ENCODE peak calls at places on chromosomes 6 and 20, in six cellular contexts. S, O, T, K, Y and U are unnamed samples.
A peak's percentile ranks its signal among the peaks of the same experiment; 100 is the strongest.

GRCh38 chr6:12761376-12762115 is 45.0 kb downstream of the PHACTR1 start:
- DNase-seq in T (no peak), O (peak; percentile 87), Y (no peak), K (no peak), S (peak; percentile 24), U (peak; percentile 95)

GRCh38 chr6:85401186-85402062 is 48.5 kb upstream of the NT5E start:
- DNase-seq in T (no peak), Y (no peak), K (no peak), O (no peak), S (no peak), U (no peak)

GRCh38 chr6:43517503-43518357 is 841 bp downstream of the POLR1C start:
- DNase-seq in O (peak; percentile 42), Y (no peak), T (no peak), S (no peak), K (no peak), U (no peak)

GRCh38 chr20:10671850-10672578 is 1.8 kb downstream of the JAG1 start:
- DNase-seq in O (peak; percentile 67), S (no peak), T (no peak), Y (no peak), K (peak; percentile 78), U (peak; percentile 45)

GRCh38 chr6:68994561-68994960 is 359.5 kb downstream of the ADGRB3 start:
- DNase-seq in K (no peak), T (no peak), Y (no peak), O (no peak), S (peak; percentile 19), U (peak; percentile 38)

GRCh38 chr20:13221673-13222318 is 722 bp downstream of the ISM1 start:
- DNase-seq in Y (no peak), T (peak; percentile 66), K (peak; percentile 45), S (peak; percentile 52), O (peak; percentile 50), U (peak; percentile 68)

GRCh38 chr20:33655164-33655563 is 7.0 kb upstream of the C20orf144 start:
- DNase-seq in O (no peak), K (no peak), Y (no peak), T (no peak), S (no peak), U (no peak)

GRCh38 chr6:106300944-106301343 is 24.6 kb downstream of the ATG5 start:
- DNase-seq in O (peak; percentile 66), S (peak; percentile 68), Y (no peak), T (no peak), K (no peak), U (peak; percentile 73)

GRCh38 chr20:4162766-4163165 is 147.4 kb upstream of the RNF24 start:
- DNase-seq in S (no peak), Y (no peak), K (no peak), O (no peak), T (no peak), U (no peak)

GRCh38 chr6:25987845-25988244 is 25.2 kb downstream of the TRIM38 start:
- DNase-seq in Y (no peak), O (no peak), K (no peak), S (no peak), T (no peak), U (no peak)

GRCh38 chr6:35310265-35310831 is 12.7 kb downstream of the DEF6 start:
- DNase-seq in K (no peak), T (no peak), S (no peak), O (no peak), Y (no peak), U (no peak)

GRCh38 chr20:8829232-8829631 is 239.7 kb upstream of the PLCB4 start:
- DNase-seq in Y (no peak), T (no peak), O (peak; percentile 16), S (no peak), K (no peak), U (no peak)
- TF ChIP-seq CTCF in Y (peak; percentile 36), T (no peak), O (peak; percentile 36), S (peak; percentile 23), K (no peak), U (no peak)

GRCh38 chr20:19929749-19930148 is 87.4 kb upstream of the NAA20 start:
- DNase-seq in S (peak; percentile 45), Y (no peak), T (no peak), O (no peak), K (peak; percentile 40), U (peak; percentile 33)

GRCh38 chr20:19932170-19932667 is 84.9 kb upstream of the NAA20 start:
- DNase-seq in T (no peak), Y (no peak), S (peak; percentile 97), K (no peak), O (peak; percentile 94), U (peak; percentile 91)

GRCh38 chr20:19926581-19926980 is 90.6 kb upstream of the NAA20 start:
- DNase-seq in T (no peak), S (peak; percentile 57), Y (no peak), K (no peak), O (no peak), U (no peak)

GRCh38 chr20:19930461-19930860 is 86.7 kb upstream of the NAA20 start:
- DNase-seq in S (no peak), Y (no peak), K (no peak), T (no peak), O (no peak), U (no peak)

DNA sequence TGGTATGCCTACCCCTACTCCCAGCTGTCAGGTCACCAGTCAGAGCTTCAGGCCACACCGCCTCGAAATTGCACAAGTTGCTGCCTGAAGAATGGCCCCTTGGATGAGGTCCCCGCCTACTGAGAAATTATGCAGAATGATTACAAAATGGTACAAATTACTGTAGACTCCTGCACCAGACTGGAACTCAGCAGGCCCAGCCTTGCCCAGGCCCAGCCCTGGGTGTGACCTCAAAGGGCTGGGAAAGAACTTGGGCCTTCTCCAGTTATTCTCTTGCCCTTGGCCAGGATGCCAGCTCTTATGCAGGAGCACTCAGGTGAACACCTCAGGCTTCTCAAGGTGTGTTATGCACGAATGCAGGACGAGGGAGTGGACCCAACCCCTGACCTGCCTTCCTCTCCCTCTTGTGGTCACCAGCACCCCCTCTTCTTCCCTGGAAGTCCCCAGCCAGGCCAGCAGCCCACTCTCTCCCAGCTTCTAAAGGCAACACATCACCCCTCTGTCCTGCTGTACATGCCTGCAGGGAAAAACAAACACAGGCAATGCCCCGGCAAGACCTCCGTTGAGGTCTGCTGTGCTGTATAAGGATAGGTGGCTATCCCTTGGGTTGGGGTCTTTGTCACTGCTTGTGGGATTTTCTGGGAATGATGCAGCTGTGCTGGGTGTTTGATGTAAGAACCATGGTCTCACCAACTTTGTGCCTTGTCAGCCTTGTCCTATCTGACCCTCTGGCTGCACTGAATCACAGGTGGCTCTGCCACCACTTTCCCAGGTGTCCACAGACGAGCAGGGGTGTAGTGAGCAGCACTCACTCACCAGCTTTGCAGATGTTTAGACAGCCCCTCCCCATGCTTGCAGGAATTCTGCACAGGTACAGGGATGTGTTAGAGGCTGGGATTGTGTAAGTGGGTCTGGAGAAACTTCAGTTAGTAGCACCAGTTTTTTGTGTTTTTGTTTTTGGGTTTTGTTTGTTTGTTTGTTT is 88.5 kb upstream of the NAA20 start:
- DNase-seq in S (no peak), T (no peak), O (no peak), Y (no peak), K (peak; percentile 80), U (no peak)
- TF ChIP-seq CTCF in S (no peak), T (no peak), O (no peak), Y (no peak), K (no peak), U (no peak)

GRCh38 chr20:34955232-34956040 is at the start of the genes GSS and MYH7B:
- DNase-seq in T (peak; percentile 98), Y (peak; percentile 76), K (peak; percentile 98), S (peak; percentile 97), O (peak; percentile 93), U (peak; percentile 92)
- TF ChIP-seq CTCF in T (no peak), Y (peak; percentile 44), K (no peak), S (peak; percentile 44), O (peak; percentile 35), U (peak; percentile 33)

DNA sequence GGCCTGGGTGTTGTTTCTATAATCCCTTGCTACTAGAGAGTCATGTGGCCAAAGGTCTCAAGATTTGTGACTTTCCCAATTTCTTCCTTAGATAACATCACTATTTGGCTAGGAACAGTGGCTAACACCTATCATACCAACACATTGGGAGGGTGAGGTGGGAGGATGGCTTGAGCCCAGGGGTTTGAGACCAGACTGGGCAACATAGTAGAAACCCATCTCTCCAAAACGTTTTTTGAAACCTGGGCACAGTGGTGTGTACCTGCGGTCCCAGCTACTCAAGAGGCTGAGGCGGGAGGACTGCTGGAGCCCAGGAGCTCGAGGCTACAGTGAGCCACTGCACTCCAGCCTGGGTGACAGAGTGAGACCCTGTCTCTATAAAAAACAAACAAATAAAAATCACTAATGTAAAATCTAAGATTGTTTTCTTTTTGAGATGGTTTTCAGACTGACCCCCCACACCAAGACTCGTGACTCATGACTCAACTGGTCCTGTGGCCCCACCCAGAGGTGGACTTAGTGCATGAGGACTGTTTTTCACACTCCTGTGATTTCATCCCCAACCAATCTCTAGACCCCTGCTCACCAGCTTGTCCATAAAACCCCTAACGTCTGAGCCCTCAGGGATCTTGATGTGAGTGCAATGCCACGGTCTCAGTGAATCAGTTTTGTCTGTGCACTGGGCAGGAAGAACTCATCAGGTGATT is 48.3 kb upstream of the KIF16B start:
- DNase-seq in O (peak; percentile 11), K (no peak), T (no peak), S (no peak), Y (no peak), U (no peak)
- TF ChIP-seq CTCF in O (no peak), K (no peak), T (no peak), S (no peak), Y (no peak), U (no peak)